ENCODE peak calls at places on chromosomes 1 and 21, in nine cellular contexts. R is glutamatergic neuron, L is ovary, K is right lobe of liver, P is WTC11, F is OCI-LY7, T is psoas muscle, X is choroid plexus epithelial cell, W is tibial nerve. Q is an unnamed sample.

GRCh38 chr1:230816018-230816417 is 52.3 kb downstream of the C1orf198 start:
- DNase-seq in R (no peak), L (no peak), K (no peak), P (no peak), F (no peak), T (no peak), X (no peak), W (no peak), Q (no peak)

GRCh38 chr1:192316692-192317091 is at the start of gene RGS21:
- DNase-seq in R (no peak), L (no peak), K (no peak), P (no peak), F (no peak), T (no peak), X (no peak), W (no peak), Q (no peak)

GRCh38 chr1:217009376-217009775 is 286.1 kb upstream of the ESRRG start:
- DNase-seq in R (no peak), L (no peak), K (no peak), P (no peak), F (no peak), T (no peak), X (no peak), W (no peak), Q (no peak)

GRCh38 chr1:30101477-30102227 is 621.7 kb downstream of the MATN1 start:
- DNase-seq in R (peak; percentile 41), L (no peak), K (peak; percentile 26), P (peak; percentile 66), F (no peak), T (no peak), X (no peak), W (no peak), Q (no peak)

GRCh38 chr1:214516434-214517326 is 34.7 kb downstream of the PTPN14 start:
- DNase-seq in R (no peak), L (no peak), K (no peak), P (no peak), F (no peak), T (no peak), X (no peak), W (no peak), Q (peak; percentile 43)

GRCh38 chr1:89873757-89874156 is 52.9 kb downstream of the LRRC8D start:
- DNase-seq in R (no peak), L (no peak), K (no peak), P (no peak), F (no peak), T (no peak), X (peak; percentile 81), W (no peak), Q (peak; percentile 21)

GRCh38 chr1:231628207-231628876 is 1.8 kb downstream of the DISC1 start:
- DNase-seq in R (no peak), L (no peak), K (no peak), P (no peak), F (no peak), T (no peak), X (peak; percentile 38), W (no peak), Q (peak; percentile 62)

GRCh38 chr1:39036678-39037077 is 10.5 kb downstream of the NDUFS5 start:
- DNase-seq in R (no peak), L (no peak), K (no peak), P (no peak), F (no peak), T (no peak), X (no peak), W (no peak), Q (no peak)

GRCh38 chr1:214641214-214641895 is 38.4 kb downstream of the CENPF start:
- DNase-seq in R (no peak), L (no peak), K (no peak), P (no peak), F (no peak), T (no peak), X (peak; percentile 11), W (no peak), Q (no peak)

GRCh38 chr1:184954232-184954995 is 19.9 kb downstream of the NIBAN1 start:
- DNase-seq in R (no peak), L (no peak), K (no peak), P (no peak), F (no peak), T (no peak), X (no peak), W (no peak), Q (peak; percentile 70)

GRCh38 chr1:82226198-82226505 is 425.4 kb downstream of the ADGRL2 start:
- DNase-seq in R (no peak), L (no peak), K (no peak), P (no peak), F (no peak), T (no peak), X (peak; percentile 10), W (no peak), Q (peak; percentile 94)

GRCh38 chr1:31605908-31606427 is 11.5 kb upstream of the HCRTR1 start:
- DNase-seq in R (no peak), L (no peak), K (no peak), P (no peak), F (peak; percentile 55), T (no peak), X (peak; percentile 61), W (no peak), Q (peak; percentile 67)

GRCh38 chr1:29221296-29221695 is 9.4 kb downstream of the MECR start:
- DNase-seq in R (no peak), L (no peak), K (no peak), P (no peak), F (no peak), T (no peak), X (no peak), W (no peak), Q (no peak)

GRCh38 chr1:224700915-224701531 is 84.9 kb downstream of the CNIH3 start:
- DNase-seq in R (no peak), L (no peak), K (no peak), P (peak; percentile 73), F (peak; percentile 68), T (no peak), X (peak; percentile 41), W (no peak), Q (peak; percentile 12)

GRCh38 chr1:201191723-201192477 is 1.3 kb downstream of the IGFN1 start:
- DNase-seq in R (no peak), L (no peak), K (no peak), P (no peak), F (no peak), T (peak; percentile 50), X (peak; percentile 93), W (no peak), Q (peak; percentile 93)

GRCh38 chr21:38416791-38417190 is 81.5 kb downstream of the ERG start:
- DNase-seq in R (no peak), L (no peak), K (no peak), P (no peak), F (no peak), T (no peak), X (no peak), W (no peak), Q (no peak)

GRCh38 chr1:24970926-24971530 is 41.0 kb upstream of the RUNX3 start:
- DNase-seq in R (no peak), L (no peak), K (peak; percentile 43), P (no peak), F (no peak), T (no peak), X (peak; percentile 16), W (no peak), Q (no peak)

GRCh38 chr21:15065381-15066230 is 806 bp upstream of the NRIP1 start:
- DNase-seq in R (peak; percentile 56), L (peak; percentile 84), K (peak; percentile 84), P (peak; percentile 53), F (no peak), T (peak; percentile 75), X (peak; percentile 93), W (peak; percentile 65), Q (peak; percentile 73)

GRCh38 chr21:43195131-43196021 is 26.6 kb downstream of the CRYAA start:
- DNase-seq in R (no peak), L (peak; percentile 55), K (peak; percentile 52), P (peak; percentile 11), F (no peak), T (peak; percentile 68), X (peak; percentile 65), W (peak; percentile 24), Q (peak; percentile 22)

GRCh38 chr1:147597010-147597409 is 55.7 kb downstream of the BCL9 start:
- DNase-seq in R (no peak), L (no peak), K (no peak), P (no peak), F (no peak), T (no peak), X (no peak), W (no peak), Q (no peak)

GRCh38 chr1:147603986-147604385 is 62.7 kb downstream of the BCL9 start:
- DNase-seq in R (no peak), L (no peak), K (no peak), P (no peak), F (no peak), T (no peak), X (no peak), W (no peak), Q (no peak)

GRCh38 chr1:147598631-147599361 is 57.5 kb downstream of the BCL9 start:
- DNase-seq in R (peak; percentile 67), L (peak; percentile 79), K (peak; percentile 69), P (peak; percentile 63), F (peak; percentile 51), T (peak; percentile 56), X (no peak), W (no peak), Q (no peak)

GRCh38 chr1:147600119-147601111 is 59.1 kb downstream of the BCL9 start:
- DNase-seq in R (no peak), L (no peak), K (no peak), P (no peak), F (peak; percentile 15), T (no peak), X (peak; percentile 25), W (no peak), Q (peak; percentile 61)

GRCh38 chr1:147599362-147600118 is 58.2 kb downstream of the BCL9 start:
- DNase-seq in R (peak; percentile 99), L (peak; percentile 97), K (peak; percentile 99), P (peak; percentile 98), F (peak; percentile 94), T (peak; percentile 98), X (peak; percentile 98), W (peak; percentile 95), Q (peak; percentile 96)
- TF ChIP-seq CTCF in R (no peak), L (no peak), K (no peak), P (no peak), F (no peak), T (no peak), X (no peak), W (peak; percentile 44), Q (no peak)

GRCh38 chr1:91704746-91705145 is 181.2 kb downstream of the TGFBR3 start:
- DNase-seq in R (no peak), L (no peak), K (no peak), P (no peak), F (no peak), T (no peak), X (no peak), W (no peak), Q (no peak)
- TF ChIP-seq CTCF in R (no peak), L (no peak), K (no peak), P (no peak), F (no peak), T (no peak), X (no peak), W (no peak), Q (no peak)

GRCh38 chr1:41423511-41424191 is 60.8 kb downstream of the EDN2 start:
- DNase-seq in R (peak; percentile 43), L (no peak), K (no peak), P (peak; percentile 66), F (no peak), T (peak; percentile 75), X (no peak), W (no peak), Q (no peak)
- TF ChIP-seq CTCF in R (no peak), L (no peak), K (peak; percentile 9), P (no peak), F (peak; percentile 43), T (peak; percentile 54), X (peak; percentile 23), W (no peak), Q (peak; percentile 15)

GRCh38 chr1:34460193-34460592 is 283.5 kb downstream of the C1orf94 start:
- DNase-seq in R (no peak), L (no peak), K (peak; percentile 60), P (peak; percentile 74), F (peak; percentile 46), T (peak; percentile 16), X (no peak), W (no peak), Q (peak; percentile 15)
- TF ChIP-seq CTCF in R (peak; percentile 56), L (no peak), K (peak; percentile 48), P (peak; percentile 61), F (peak; percentile 78), T (peak; percentile 26), X (peak; percentile 18), W (peak; percentile 30), Q (peak; percentile 22)